ENCODE peak calls at places on chromosomes 4 and X, in five cellular contexts. E is tibial nerve, R is A549, K is transverse colon, A is stomach. I is an unnamed sample. For H3K9me3, the result is how much of the 10 kb centered on the place peaks cover.

GRCh38 chrX:2283111-2283847 is 217.5 kb downstream of the DHRSX start:
- DNase-seq in R (no peak), E (no peak), A (no peak), K (no peak), I (no peak)

GRCh38 chrX:6021316-6022091 is 207.2 kb downstream of the NLGN4X start:
- DNase-seq in K (peak), R (peak), A (peak), E (peak), I (peak)

GRCh38 chrX:47515941-47516649 is 33.1 kb upstream of the ZNF41 start:
- DNase-seq in R (peak), K (no peak), A (no peak), E (no peak), I (no peak)

GRCh38 chr4:81003549-81004240 is 26.8 kb upstream of the BMP3 start:
- DNase-seq in E (no peak), K (peak), A (no peak), R (no peak), I (no peak)

GRCh38 chr4:77021614-77022089 is 54.1 kb downstream of the CCNI start:
- DNase-seq in E (no peak), R (no peak), A (peak), K (no peak), I (no peak)

GRCh38 chr4:53100801-53101581 is 238.9 kb downstream of the RASL11B start:
- DNase-seq in E (no peak), R (no peak), A (no peak), K (no peak), I (no peak)

GRCh38 chr4:182770969-182771330 is 146.2 kb downstream of the DCTD start:
- DNase-seq in K (no peak), A (no peak), R (no peak), E (no peak), I (no peak)

GRCh38 chr4:84632092-84632491 is 49.2 kb downstream of the CDS1 start:
- DNase-seq in E (no peak), K (no peak), R (no peak), A (no peak), I (peak)

GRCh38 chr4:42845586-42845985 is 46.9 kb upstream of the GRXCR1 start:
- DNase-seq in R (no peak), K (no peak), E (no peak), A (no peak), I (no peak)

GRCh38 chr4:175412161-175412560 is 399.9 kb downstream of the GPM6A start:
- DNase-seq in E (no peak), R (no peak), K (no peak), A (no peak), I (no peak)

GRCh38 chr4:173537628-173538147 is 7.7 kb upstream of the HAND2 start:
- DNase-seq in A (no peak), K (no peak), R (no peak), E (no peak), I (no peak)

GRCh38 chr4:72665376-72665978 is 96.5 kb upstream of the ADAMTS3 start:
- DNase-seq in A (no peak), R (no peak), E (no peak), K (no peak), I (no peak)

GRCh38 chr4:30727409-30727808 is 7.2 kb downstream of the PCDH7 start:
- DNase-seq in R (no peak), K (no peak), A (no peak), E (no peak), I (no peak)

GRCh38 chrX:74613350-74614192 is 853 bp downstream of the RLIM start:
- DNase-seq in K (peak), A (peak), R (peak), E (no peak), I (peak)

GRCh38 chr4:123418486-123418931 is 21.9 kb downstream of the SPRY1 start:
- DNase-seq in E (no peak), K (no peak), R (no peak), A (peak), I (no peak)

GRCh38 chrX:107683931-107684330 is 55.6 kb downstream of the PRPS1 start:
- DNase-seq in K (no peak), A (no peak), R (no peak), E (no peak), I (no peak)

GRCh38 chrX:16892504-16893362 is 22.6 kb upstream of the RBBP7 start:
- DNase-seq in A (peak), R (peak), K (peak), E (peak), I (peak)

GRCh38 chr4:188127157-188127874 is 11.9 kb upstream of the TRIML1 start:
- DNase-seq in K (no peak), E (no peak), A (no peak), R (peak), I (no peak)

GRCh38 chrX:15971696-15972095 is 117.1 kb upstream of the AP1S2 start:
- DNase-seq in E (no peak), R (no peak), K (no peak), A (no peak), I (no peak)

GRCh38 chrX:135477576-135477975 is 42.9 kb upstream of the INTS6L start:
- DNase-seq in E (peak), R (peak), K (peak), A (peak), I (peak)

GRCh38 chrX:2299871-2300270 is 200.9 kb downstream of the DHRSX start:
- DNase-seq in R (no peak), A (no peak), K (no peak), E (no peak), I (no peak)

GRCh38 chr4:3026531-3026930 is 47.8 kb downstream of the HTT-AS start:
- DNase-seq in K (no peak), E (no peak), A (no peak), R (no peak), I (no peak)

GRCh38 chr4:79638735-79639134 is 230.7 kb upstream of the GK2 start:
- DNase-seq in R (no peak), A (no peak), E (no peak), K (no peak), I (no peak)

GRCh38 chrX:115949900-115950822 is 220.4 kb upstream of the AGTR2 start:
- DNase-seq in A (peak), K (peak), R (no peak), E (no peak), I (peak)

GRCh38 chrX:119218198-119218597 is 17.9 kb upstream of the PGRMC1 start:
- DNase-seq in E (no peak), K (no peak), R (no peak), A (no peak), I (no peak)

GRCh38 chrX:137342969-137343368 is 223.0 kb upstream of the ZIC3 start:
- DNase-seq in K (no peak), E (no peak), A (no peak), R (no peak), I (no peak)

DNA sequence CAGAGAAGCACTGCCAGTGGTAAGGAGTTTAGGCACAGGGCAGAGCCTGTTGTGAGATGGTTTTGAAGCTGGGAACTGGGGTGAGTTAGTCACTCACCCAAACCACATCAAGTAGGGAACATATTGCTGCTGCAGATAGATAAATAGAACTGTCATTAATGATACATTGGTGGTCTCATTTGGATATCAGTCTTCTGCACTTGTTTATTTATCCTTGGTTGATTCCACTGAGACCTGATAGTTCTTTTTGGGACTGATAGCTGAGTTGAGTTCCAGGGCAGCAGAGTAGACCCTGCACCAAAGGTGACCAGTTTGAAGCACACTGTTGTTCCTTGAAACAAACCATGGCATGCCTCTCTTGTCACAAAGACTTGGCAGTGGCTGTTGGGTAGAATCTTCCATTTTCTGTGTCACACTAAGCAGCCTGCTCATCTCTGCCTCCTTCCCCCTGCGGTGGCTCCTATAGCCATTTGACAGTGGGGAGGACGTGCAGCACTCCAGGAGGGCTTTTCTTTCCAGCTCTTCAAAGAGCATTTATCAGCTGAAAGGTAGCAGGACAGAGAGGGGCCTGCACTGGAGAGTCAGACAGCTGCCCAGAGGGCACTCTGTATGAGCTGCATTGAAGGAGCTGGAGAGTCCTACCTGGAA is 59.7 kb upstream of the TMEM164 start:
- DNase-seq in A (no peak), R (no peak), K (no peak), E (no peak), I (no peak)
- TF ChIP-seq EP300 in A (no peak), R (no peak), K (no peak), E (no peak), I (no peak)

GRCh38 chrX:71928856-71929255 is 18.2 kb downstream of the NHSL2 start:
- DNase-seq in K (no peak), E (no peak), R (no peak), A (no peak), I (no peak)

GRCh38 chrX:71922697-71923096 is 12.1 kb downstream of the NHSL2 start:
- DNase-seq in K (no peak), A (no peak), R (no peak), E (no peak), I (no peak)

GRCh38 chrX:71930298-71930697 is 19.7 kb downstream of the NHSL2 start:
- DNase-seq in A (no peak), R (no peak), K (no peak), E (no peak), I (no peak)

GRCh38 chrX:71923516-71923915 is 12.9 kb downstream of the NHSL2 start:
- DNase-seq in E (no peak), R (no peak), K (no peak), A (no peak), I (no peak)

DNA sequence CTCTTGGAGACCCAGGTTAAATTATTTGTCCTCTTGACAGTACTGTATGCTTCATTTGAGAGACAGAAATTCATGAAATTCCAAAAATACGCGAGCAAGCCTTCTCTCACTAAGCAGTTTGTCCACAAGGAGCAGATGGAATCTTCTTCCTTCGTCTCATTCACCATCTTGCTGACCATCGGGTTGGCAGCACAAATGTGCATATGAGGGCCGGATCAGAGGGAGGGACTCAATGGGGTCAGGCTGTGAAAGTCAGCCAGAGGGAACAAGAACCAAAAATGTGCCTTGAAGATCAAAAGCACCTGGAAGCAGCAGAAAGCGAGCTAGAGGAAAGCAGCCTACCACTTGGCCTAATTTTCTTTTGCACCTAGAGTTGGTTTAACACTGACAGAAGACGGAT is 16.4 kb downstream of the NHSL2 start:
- DNase-seq in A (no peak), E (no peak), R (no peak), K (no peak), I (no peak)
- H3K9me3 ChIP-seq in A (under half), E (under half), R (under half), K (under half), I (under half)

GRCh38 chrX:9659571-9660195 is 106.0 kb downstream of the GPR143 start:
- DNase-seq in A (no peak), R (no peak), K (no peak), E (no peak), I (no peak)
- TF ChIP-seq EP300 in A (no peak), R (no peak), K (peak), E (no peak), I (no peak)

DNA sequence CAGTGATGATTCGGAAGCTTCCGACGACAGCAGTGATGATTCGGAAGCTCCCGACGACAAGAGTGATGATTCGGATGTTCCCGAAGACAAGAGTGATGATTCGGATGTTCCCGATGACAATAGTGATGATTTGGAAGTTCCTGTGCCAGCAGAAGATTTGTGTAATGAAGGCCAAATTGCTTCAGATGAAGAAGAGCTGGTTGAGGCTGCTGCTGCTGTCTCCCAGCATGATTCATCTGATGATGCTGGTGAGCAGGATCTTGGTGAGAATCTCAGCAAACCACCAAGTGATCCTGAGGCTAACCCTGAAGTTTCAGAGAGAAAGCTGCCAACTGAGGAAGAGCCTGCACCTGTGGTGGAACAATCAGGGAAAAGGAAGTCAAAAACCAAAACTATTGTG is 14.2 kb downstream of the CXCR3 start:
- DNase-seq in A (no peak), E (no peak), K (no peak), R (no peak), I (no peak)
- H3K9me3 ChIP-seq in A (under half), E (under half), K (under half), R (under half), I (under half)

GRCh38 chrX:66002832-66003680 is 36.8 kb downstream of the VSIG4 start:
- DNase-seq in R (no peak), A (no peak), E (no peak), K (no peak), I (no peak)

GRCh38 chrX:66004928-66005831 is 34.7 kb downstream of the VSIG4 start:
- DNase-seq in K (no peak), E (no peak), A (no peak), R (no peak), I (no peak)

GRCh38 chrX:66007851-66008250 is 32.0 kb downstream of the VSIG4 start:
- DNase-seq in K (no peak), E (no peak), A (no peak), R (no peak), I (no peak)

GRCh38 chrX:66008403-66008970 is 31.4 kb downstream of the VSIG4 start:
- DNase-seq in R (no peak), A (no peak), K (no peak), E (no peak), I (no peak)

GRCh38 chrX:66005832-66006449 is 33.9 kb downstream of the VSIG4 start:
- DNase-seq in A (no peak), K (no peak), R (no peak), E (no peak), I (no peak)
- TF ChIP-seq EP300 in A (no peak), K (no peak), R (no peak), E (no peak), I (no peak)

GRCh38 chr4:152508818-152509217 is 27.1 kb downstream of the FBXW7 start:
- DNase-seq in E (no peak), R (no peak), K (no peak), A (no peak), I (no peak)
- H3K9me3 ChIP-seq in E (under half), R (under half), K (under half), A (under half), I (under half)

DNA sequence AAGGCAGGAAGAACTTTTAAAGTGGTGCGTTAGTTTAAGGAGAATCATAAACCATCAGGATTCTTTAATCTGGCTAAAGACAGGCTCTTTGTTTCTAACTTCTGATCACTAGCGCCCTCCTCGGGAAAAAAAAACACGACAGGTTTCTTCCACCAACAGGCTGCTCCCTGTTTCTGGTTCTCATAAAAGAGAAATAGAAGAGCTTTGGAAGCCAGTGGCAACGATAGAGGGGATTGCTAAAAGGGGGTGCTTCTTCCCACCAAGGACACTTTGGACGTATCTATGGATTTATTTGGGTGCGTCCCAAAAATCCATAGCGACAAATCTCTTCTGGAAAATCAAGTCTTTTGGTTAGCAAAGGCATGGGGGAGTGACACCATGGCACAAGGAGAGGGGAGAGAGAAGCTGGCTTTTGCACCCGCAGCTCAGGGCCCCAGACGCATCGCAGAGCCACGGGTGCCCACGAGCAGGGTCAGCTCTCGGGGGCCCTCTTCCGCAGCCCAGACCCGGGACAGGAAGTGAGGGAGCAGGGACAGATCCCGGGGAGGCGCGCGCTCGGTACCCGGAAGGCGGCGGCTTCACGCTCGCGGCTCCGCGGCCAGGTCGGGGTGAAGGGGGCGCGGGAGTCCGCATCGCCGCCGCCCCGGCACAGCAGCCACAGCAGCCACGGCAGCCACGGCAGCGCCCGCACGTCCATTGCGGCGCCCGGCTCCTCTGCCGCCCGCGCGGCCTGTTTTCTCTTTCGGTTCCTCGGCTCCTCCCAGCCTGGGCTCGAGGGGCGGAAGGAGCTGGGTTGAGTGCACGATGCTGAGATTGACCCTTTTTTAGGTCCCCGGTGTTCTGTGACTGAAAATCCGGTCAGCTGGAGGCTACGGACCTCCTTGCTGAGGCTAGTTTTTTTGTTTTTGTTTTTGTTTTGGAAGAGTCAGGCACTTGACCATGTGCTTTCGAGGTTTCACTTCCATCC is at the start of gene CTSO:
- DNase-seq in E (peak), A (peak), R (peak), K (peak), I (peak)
- TF ChIP-seq EP300 in E (no peak), A (no peak), R (no peak), K (no peak), I (no peak)

GRCh38 chrX:55120767-55121358 is 32.0 kb downstream of the PAGE2 start:
- DNase-seq in R (no peak), K (no peak), E (no peak), A (no peak), I (no peak)
- H3K9me3 ChIP-seq in R (under half), K (under half), E (under half), A (under half), I (under half)

DNA sequence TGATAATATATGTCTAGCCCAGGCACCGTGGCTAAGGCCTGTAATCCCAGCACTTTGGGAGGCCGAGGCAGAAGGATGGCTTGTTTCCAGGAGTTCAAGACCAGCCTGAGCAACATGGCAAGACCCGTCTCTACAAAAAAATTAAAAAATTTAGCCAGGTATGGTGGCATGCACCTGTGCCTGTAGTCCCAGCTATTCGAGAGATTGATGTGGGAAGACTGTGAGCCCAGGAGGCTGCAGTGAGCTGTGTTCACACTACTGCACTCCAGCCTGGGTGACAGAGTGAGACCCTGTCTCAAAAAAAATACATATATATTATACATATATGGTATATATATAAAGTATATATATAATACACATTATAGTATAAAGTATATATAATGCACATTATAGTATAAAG is 162.0 kb upstream of the MAB21L2 start:
- DNase-seq in A (no peak), E (no peak), R (no peak), K (no peak), I (no peak)
- TF ChIP-seq EP300 in A (no peak), E (no peak), R (no peak), K (no peak), I (no peak)

DNA sequence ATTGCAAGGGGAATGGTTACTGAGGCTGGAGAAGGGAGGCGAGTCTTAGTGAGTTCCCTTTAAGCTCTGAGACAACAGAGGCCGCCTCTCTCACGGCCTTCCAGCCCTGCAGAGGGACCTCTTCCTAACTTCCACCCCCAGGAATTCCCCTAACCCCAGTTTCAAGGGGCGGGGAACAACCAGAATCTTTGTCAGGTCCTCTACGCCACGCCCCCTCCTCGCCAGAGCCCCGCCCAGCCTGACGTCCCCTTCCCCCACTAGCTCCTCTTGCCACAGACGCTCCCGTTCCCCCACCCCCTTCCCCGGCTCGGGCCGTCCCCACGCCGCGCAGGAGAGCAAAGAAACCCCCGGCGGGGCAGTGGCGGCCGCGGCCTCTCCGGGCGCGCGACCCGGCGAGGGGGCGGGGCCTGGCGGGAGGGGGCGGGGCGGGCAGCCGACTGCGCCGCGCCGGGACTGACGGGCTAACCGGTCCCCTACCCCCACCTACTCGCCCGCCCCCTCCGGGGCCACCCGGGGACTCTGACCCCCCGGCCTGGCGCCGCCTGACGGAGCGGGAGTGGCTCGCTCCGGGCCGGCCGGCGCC is 12.2 kb upstream of the TMEM156 start:
- DNase-seq in K (peak), A (peak), E (peak), R (peak), I (peak)
- H3K9me3 ChIP-seq in K (under half), A (under half), E (under half), R (under half), I (under half)